ENCODE peak calls at places on chromosome 20, in ten cellular contexts. One of them, this sample, is unnamed.

GRCh38 chr20:41738584-41739193 is 120.5 kb upstream of the CHD6 start:
- DNase-seq in mammary epithelial cell: peak
- DNase-seq in GM03348: peak
- DNase-seq in Kasumi-1: peak
- DNase-seq in astrocyte of the hippocampus: peak
- DNase-seq in HTR-8/SVneo: peak
- DNase-seq in Right ventricle myocardium inferior: no peak
- DNase-seq in cardiac fibroblast: peak
- DNase-seq in kidney glomerular epithelial cell: peak
- DNase-seq in stimulated activated CD4-positive, alpha-beta T cell treated with anti-CD3 and anti-CD28 coated beads, Interleukin-1b, Interleukin-23, amount 100 ng/mL, for 1 hour: no peak
- DNase-seq in this sample: peak

GRCh38 chr20:50528804-50529351 is 18.7 kb downstream of the PTPN1 start:
- DNase-seq in stimulated activated CD4-positive, alpha-beta T cell treated with anti-CD3 and anti-CD28 coated beads, Interleukin-1b, Interleukin-23, amount 100 ng/mL, for 1 hour: no peak
- DNase-seq in Kasumi-1: no peak
- DNase-seq in mammary epithelial cell: no peak
- DNase-seq in cardiac fibroblast: peak
- DNase-seq in kidney glomerular epithelial cell: no peak
- DNase-seq in Right ventricle myocardium inferior: no peak
- DNase-seq in GM03348: peak
- DNase-seq in astrocyte of the hippocampus: no peak
- DNase-seq in HTR-8/SVneo: no peak
- DNase-seq in this sample: peak

GRCh38 chr20:48683467-48684175 is 144.2 kb downstream of the PREX1 start:
- DNase-seq in Right ventricle myocardium inferior: no peak
- DNase-seq in kidney glomerular epithelial cell: no peak
- DNase-seq in HTR-8/SVneo: no peak
- DNase-seq in cardiac fibroblast: no peak
- DNase-seq in Kasumi-1: no peak
- DNase-seq in astrocyte of the hippocampus: no peak
- DNase-seq in GM03348: no peak
- DNase-seq in mammary epithelial cell: no peak
- DNase-seq in stimulated activated CD4-positive, alpha-beta T cell treated with anti-CD3 and anti-CD28 coated beads, Interleukin-1b, Interleukin-23, amount 100 ng/mL, for 1 hour: no peak
- DNase-seq in this sample: no peak

GRCh38 chr20:61313396-61313795 is 61.3 kb downstream of the CDH4 start:
- DNase-seq in GM03348: no peak
- DNase-seq in mammary epithelial cell: no peak
- DNase-seq in HTR-8/SVneo: no peak
- DNase-seq in kidney glomerular epithelial cell: no peak
- DNase-seq in Kasumi-1: no peak
- DNase-seq in cardiac fibroblast: no peak
- DNase-seq in astrocyte of the hippocampus: no peak
- DNase-seq in stimulated activated CD4-positive, alpha-beta T cell treated with anti-CD3 and anti-CD28 coated beads, Interleukin-1b, Interleukin-23, amount 100 ng/mL, for 1 hour: no peak
- DNase-seq in Right ventricle myocardium inferior: no peak
- DNase-seq in this sample: no peak

GRCh38 chr20:17541996-17542395 is 10.8 kb upstream of the BFSP1 start:
- DNase-seq in Right ventricle myocardium inferior: no peak
- DNase-seq in cardiac fibroblast: peak
- DNase-seq in stimulated activated CD4-positive, alpha-beta T cell treated with anti-CD3 and anti-CD28 coated beads, Interleukin-1b, Interleukin-23, amount 100 ng/mL, for 1 hour: no peak
- DNase-seq in GM03348: peak
- DNase-seq in HTR-8/SVneo: no peak
- DNase-seq in astrocyte of the hippocampus: peak
- DNase-seq in mammary epithelial cell: peak
- DNase-seq in kidney glomerular epithelial cell: peak
- DNase-seq in Kasumi-1: no peak
- DNase-seq in this sample: peak

GRCh38 chr20:18197382-18198070 is 59.9 kb downstream of the KAT14 start:
- DNase-seq in GM03348: no peak
- DNase-seq in kidney glomerular epithelial cell: no peak
- DNase-seq in cardiac fibroblast: peak
- DNase-seq in mammary epithelial cell: peak
- DNase-seq in astrocyte of the hippocampus: peak
- DNase-seq in stimulated activated CD4-positive, alpha-beta T cell treated with anti-CD3 and anti-CD28 coated beads, Interleukin-1b, Interleukin-23, amount 100 ng/mL, for 1 hour: no peak
- DNase-seq in Kasumi-1: no peak
- DNase-seq in HTR-8/SVneo: no peak
- DNase-seq in Right ventricle myocardium inferior: no peak
- DNase-seq in this sample: no peak

GRCh38 chr20:31710423-31711250 is 12.0 kb downstream of the BCL2L1 start:
- DNase-seq in HTR-8/SVneo: no peak
- DNase-seq in astrocyte of the hippocampus: peak
- DNase-seq in Right ventricle myocardium inferior: peak
- DNase-seq in kidney glomerular epithelial cell: no peak
- DNase-seq in mammary epithelial cell: peak
- DNase-seq in GM03348: no peak
- DNase-seq in stimulated activated CD4-positive, alpha-beta T cell treated with anti-CD3 and anti-CD28 coated beads, Interleukin-1b, Interleukin-23, amount 100 ng/mL, for 1 hour: no peak
- DNase-seq in cardiac fibroblast: no peak
- DNase-seq in Kasumi-1: no peak
- DNase-seq in this sample: no peak

GRCh38 chr20:58584881-58585752 is 66.0 kb upstream of the STX16 start:
- DNase-seq in Kasumi-1: no peak
- DNase-seq in Right ventricle myocardium inferior: peak
- DNase-seq in kidney glomerular epithelial cell: no peak
- DNase-seq in HTR-8/SVneo: no peak
- DNase-seq in stimulated activated CD4-positive, alpha-beta T cell treated with anti-CD3 and anti-CD28 coated beads, Interleukin-1b, Interleukin-23, amount 100 ng/mL, for 1 hour: no peak
- DNase-seq in astrocyte of the hippocampus: peak
- DNase-seq in GM03348: no peak
- DNase-seq in mammary epithelial cell: no peak
- DNase-seq in cardiac fibroblast: peak
- DNase-seq in this sample: no peak

GRCh38 chr20:2869381-2869780 is 3.9 kb upstream of the PTPRA start:
- DNase-seq in stimulated activated CD4-positive, alpha-beta T cell treated with anti-CD3 and anti-CD28 coated beads, Interleukin-1b, Interleukin-23, amount 100 ng/mL, for 1 hour: no peak
- DNase-seq in Kasumi-1: no peak
- DNase-seq in Right ventricle myocardium inferior: no peak
- DNase-seq in cardiac fibroblast: no peak
- DNase-seq in GM03348: no peak
- DNase-seq in astrocyte of the hippocampus: no peak
- DNase-seq in mammary epithelial cell: no peak
- DNase-seq in kidney glomerular epithelial cell: no peak
- DNase-seq in HTR-8/SVneo: no peak
- DNase-seq in this sample: no peak

GRCh38 chr20:44861547-44862006 is 23.9 kb upstream of the YWHAB start:
- DNase-seq in astrocyte of the hippocampus: peak
- DNase-seq in Kasumi-1: no peak
- DNase-seq in GM03348: peak
- DNase-seq in kidney glomerular epithelial cell: peak
- DNase-seq in HTR-8/SVneo: peak
- DNase-seq in cardiac fibroblast: peak
- DNase-seq in Right ventricle myocardium inferior: no peak
- DNase-seq in stimulated activated CD4-positive, alpha-beta T cell treated with anti-CD3 and anti-CD28 coated beads, Interleukin-1b, Interleukin-23, amount 100 ng/mL, for 1 hour: no peak
- DNase-seq in mammary epithelial cell: peak
- DNase-seq in this sample: peak

GRCh38 chr20:6828794-6829423 is 61.4 kb downstream of the BMP2 start:
- DNase-seq in kidney glomerular epithelial cell: peak
- DNase-seq in stimulated activated CD4-positive, alpha-beta T cell treated with anti-CD3 and anti-CD28 coated beads, Interleukin-1b, Interleukin-23, amount 100 ng/mL, for 1 hour: no peak
- DNase-seq in GM03348: peak
- DNase-seq in HTR-8/SVneo: peak
- DNase-seq in mammary epithelial cell: peak
- DNase-seq in cardiac fibroblast: peak
- DNase-seq in Kasumi-1: peak
- DNase-seq in astrocyte of the hippocampus: peak
- DNase-seq in Right ventricle myocardium inferior: no peak
- DNase-seq in this sample: peak

GRCh38 chr20:38216201-38216600 is 44.3 kb downstream of the KIAA1755 start:
- DNase-seq in Right ventricle myocardium inferior: no peak
- DNase-seq in astrocyte of the hippocampus: no peak
- DNase-seq in mammary epithelial cell: no peak
- DNase-seq in Kasumi-1: no peak
- DNase-seq in stimulated activated CD4-positive, alpha-beta T cell treated with anti-CD3 and anti-CD28 coated beads, Interleukin-1b, Interleukin-23, amount 100 ng/mL, for 1 hour: no peak
- DNase-seq in HTR-8/SVneo: no peak
- DNase-seq in cardiac fibroblast: no peak
- DNase-seq in kidney glomerular epithelial cell: no peak
- DNase-seq in GM03348: no peak
- DNase-seq in this sample: no peak

GRCh38 chr20:52593634-52594033 is 378.5 kb upstream of the TSHZ2 start:
- DNase-seq in Right ventricle myocardium inferior: no peak
- DNase-seq in GM03348: peak
- DNase-seq in Kasumi-1: no peak
- DNase-seq in mammary epithelial cell: no peak
- DNase-seq in cardiac fibroblast: no peak
- DNase-seq in HTR-8/SVneo: no peak
- DNase-seq in stimulated activated CD4-positive, alpha-beta T cell treated with anti-CD3 and anti-CD28 coated beads, Interleukin-1b, Interleukin-23, amount 100 ng/mL, for 1 hour: no peak
- DNase-seq in kidney glomerular epithelial cell: no peak
- DNase-seq in astrocyte of the hippocampus: no peak
- DNase-seq in this sample: peak

GRCh38 chr20:44724423-44725091 is 9.4 kb downstream of the CCN5 start:
- DNase-seq in Right ventricle myocardium inferior: peak
- DNase-seq in GM03348: no peak
- DNase-seq in cardiac fibroblast: no peak
- DNase-seq in kidney glomerular epithelial cell: no peak
- DNase-seq in HTR-8/SVneo: no peak
- DNase-seq in Kasumi-1: no peak
- DNase-seq in astrocyte of the hippocampus: no peak
- DNase-seq in stimulated activated CD4-positive, alpha-beta T cell treated with anti-CD3 and anti-CD28 coated beads, Interleukin-1b, Interleukin-23, amount 100 ng/mL, for 1 hour: no peak
- DNase-seq in mammary epithelial cell: no peak
- DNase-seq in this sample: no peak